ENCODE peak calls at places on chromosomes 5 and 9, in six cellular contexts. M is stimulated activated CD4-positive, alpha-beta T cell treated with anti-CD3 and anti-CD28 coated beads, Interleukin-4, amount 100 ng/mL, for 24 hours; L is stimulated activated CD8-positive, alpha-beta memory T cell treated with anti-CD3 and anti-CD28 coated beads, Interleukin-12 subunit alpha, Interleukin-12 subunit beta, amount 100 ng/mL, for 1 hour; N is activated CD8-positive, alpha-beta memory T cell treated with anti-CD3 and anti-CD28 coated beads for 48 hours; A is effector memory CD4-positive, alpha-beta T cell; I is AG08396. V is an unnamed sample.

GRCh38 chr9:97501177-97501971 is at the start of gene TMOD1:
- DNase-seq in M (peak), I (peak), N (peak), L (no peak), A (peak), V (no peak)

GRCh38 chr9:13956107-13956506 is 357.8 kb downstream of the NFIB start:
- DNase-seq in L (no peak), M (no peak), I (no peak), N (no peak), A (no peak), V (no peak)

GRCh38 chr9:137358126-137358525 is 56.1 kb upstream of the NRARP start:
- DNase-seq in N (no peak), L (no peak), A (no peak), M (no peak), I (no peak), V (no peak)

GRCh38 chr9:136844766-136845464 is 2.6 kb downstream of the AJM1 start:
- DNase-seq in I (no peak), L (no peak), M (no peak), N (no peak), A (no peak), V (no peak)

GRCh38 chr9:80259079-80259478 is 687.3 kb downstream of the TLE4 start:
- DNase-seq in N (no peak), A (no peak), L (no peak), I (no peak), M (no peak), V (no peak)

GRCh38 chr5:116009806-116010205 is 22.5 kb upstream of the ARL14EPL start:
- DNase-seq in N (no peak), I (no peak), A (no peak), M (no peak), L (no peak), V (no peak)

GRCh38 chr5:96933764-96934163 is 2.1 kb upstream of the LNPEP start:
- DNase-seq in I (no peak), N (no peak), L (no peak), M (no peak), A (no peak), V (no peak)

GRCh38 chr5:134029156-134029555 is 24.4 kb upstream of the VDAC1 start:
- DNase-seq in I (peak), N (no peak), L (no peak), A (no peak), M (no peak), V (no peak)

GRCh38 chr5:168114444-168115017 is 176.9 kb upstream of the WWC1 start:
- DNase-seq in M (peak), I (peak), L (no peak), N (peak), A (peak), V (no peak)

GRCh38 chr9:121057821-121058220 is 7.7 kb upstream of the C5 start:
- DNase-seq in I (no peak), M (no peak), L (no peak), A (no peak), N (no peak), V (no peak)

GRCh38 chr9:125785187-125785840 is 38.1 kb downstream of the PBX3 start:
- DNase-seq in M (peak), N (peak), I (no peak), A (no peak), L (no peak), V (no peak)

GRCh38 chr5:71452876-71453275 is 2.6 kb upstream of the BDP1 start:
- DNase-seq in N (no peak), L (no peak), M (no peak), A (no peak), I (no peak), V (no peak)

GRCh38 chr9:77871483-77871882 is 160.1 kb downstream of the GNAQ start:
- DNase-seq in I (no peak), A (no peak), N (no peak), M (no peak), L (no peak), V (no peak)

GRCh38 chr5:149063017-149063687 is at the start of gene SH3TC2:
- DNase-seq in L (no peak), M (no peak), N (no peak), I (peak), A (no peak), V (peak)

GRCh38 chr9:972512-973294 is 3.8 kb upstream of the DMRT3 start:
- DNase-seq in N (no peak), A (no peak), M (no peak), L (no peak), I (no peak), V (no peak)

GRCh38 chr5:143177263-143177994 is 226.1 kb downstream of the NR3C1 start:
- DNase-seq in M (no peak), L (no peak), A (no peak), I (peak), N (no peak), V (no peak)

GRCh38 chr5:68264024-68264956 is 48.7 kb downstream of the PIK3R1 start:
- DNase-seq in I (peak), L (no peak), A (no peak), M (no peak), N (no peak), V (no peak)

GRCh38 chr5:142720561-142721275 is 34.8 kb upstream of the FGF1 start:
- DNase-seq in I (no peak), M (no peak), N (no peak), A (no peak), L (no peak), V (peak)

GRCh38 chr9:116543731-116544400 is 143.2 kb upstream of the TRIM32 start:
- DNase-seq in I (peak), N (no peak), L (no peak), A (no peak), M (no peak), V (no peak)

GRCh38 chr5:131644822-131645221 is 9.8 kb upstream of the RAPGEF6 start:
- DNase-seq in I (no peak), A (no peak), L (no peak), M (no peak), N (no peak), V (no peak)

GRCh38 chr5:139761501-139761900 is 34.1 kb upstream of the PSD2 start:
- DNase-seq in M (no peak), N (no peak), A (no peak), I (no peak), L (no peak), V (no peak)

GRCh38 chr9:105415344-105415980 is 32.4 kb upstream of the FSD1L start:
- DNase-seq in A (peak), N (no peak), I (peak), L (peak), M (peak), V (no peak)

GRCh38 chr9:34884732-34885131 is 73.4 kb upstream of the PHF24 start:
- DNase-seq in M (peak), L (no peak), A (no peak), N (no peak), I (no peak), V (no peak)